ENCODE peak calls at places on chromosomes 7 and 10, in five cellular contexts. T is A172; X is activated naive CD8-positive, alpha-beta T cell treated with anti-CD3 and anti-CD28 coated beads, Interleukin-2, amount 50 U/mL, for 24 hours; Q is AG08395; C is CD8-positive, alpha-beta memory T cell. D is an unnamed sample.

GRCh38 chr10:8051109-8051781 is 3.2 kb upstream of the GATA3 start:
- DNase-seq in T (no peak), X (no peak), Q (no peak), C (no peak), D (no peak)

GRCh38 chr10:30806824-30807223 is 177.3 kb upstream of the LYZL2 start:
- DNase-seq in T (no peak), X (no peak), Q (no peak), C (no peak), D (no peak)

GRCh38 chr7:143978585-143978984 is 21.5 kb upstream of the OR6B1 start:
- DNase-seq in T (no peak), X (no peak), Q (no peak), C (no peak), D (no peak)

GRCh38 chr7:121547341-121548092 is 151.4 kb upstream of the FAM3C start:
- DNase-seq in T (peak), X (no peak), Q (peak), C (no peak), D (no peak)

GRCh38 chr10:5555881-5556280 is 31.1 kb downstream of the CALML3 start:
- DNase-seq in T (no peak), X (no peak), Q (no peak), C (no peak), D (no peak)

GRCh38 chr7:40828686-40829085 is 693.9 kb downstream of the SUGCT start:
- DNase-seq in T (no peak), X (no peak), Q (no peak), C (no peak), D (no peak)

GRCh38 chr7:125516194-125516593 is 586.6 kb upstream of the POT1 start:
- DNase-seq in T (no peak), X (no peak), Q (no peak), C (no peak), D (no peak)

GRCh38 chr7:128869138-128869943 is 6.7 kb downstream of the ATP6V1F start:
- DNase-seq in T (no peak), X (peak), Q (peak), C (peak), D (no peak)

GRCh38 chr10:75508239-75508813 is 76.9 kb downstream of the LRMDA start:
- DNase-seq in T (peak), X (no peak), Q (peak), C (no peak), D (no peak)

GRCh38 chr10:12501324-12501723 is 152.0 kb downstream of the CAMK1D start:
- DNase-seq in T (no peak), X (no peak), Q (no peak), C (no peak), D (peak)

GRCh38 chr7:41705109-41705871 is 2.4 kb upstream of the INHBA start:
- DNase-seq in T (peak), X (peak), Q (peak), C (no peak), D (no peak)

GRCh38 chr7:153188630-153189029 is 429.1 kb downstream of the ACTR3B start:
- DNase-seq in T (no peak), X (no peak), Q (no peak), C (no peak), D (no peak)

GRCh38 chr10:132850246-132850645 is 64.3 kb upstream of the NKX6-2 start:
- DNase-seq in T (no peak), X (no peak), Q (no peak), C (no peak), D (no peak)

GRCh38 chr7:132771301-132771730 is 195.0 kb upstream of the PLXNA4 start:
- DNase-seq in T (no peak), X (peak), Q (peak), C (no peak), D (no peak)

GRCh38 chr7:47337531-47337930 is 244.4 kb downstream of the TNS3 start:
- DNase-seq in T (peak), X (no peak), Q (no peak), C (no peak), D (no peak)

GRCh38 chr10:30775779-30776591 is 146.4 kb upstream of the LYZL2 start:
- DNase-seq in T (peak), X (no peak), Q (peak), C (no peak), D (no peak)

GRCh38 chr10:110739811-110740271 is 95.7 kb downstream of the RBM20 start:
- DNase-seq in T (no peak), X (no peak), Q (no peak), C (no peak), D (peak)

GRCh38 chr7:134702366-134703240 is 56.0 kb downstream of the BPGM start:
- DNase-seq in T (no peak), X (no peak), Q (no peak), C (no peak), D (no peak)

GRCh38 chr7:130141858-130142653 is 63.1 kb downstream of the TMEM209 start:
- DNase-seq in T (no peak), X (no peak), Q (no peak), C (no peak), D (no peak)

GRCh38 chr10:126519992-126520391 is 131.7 kb upstream of the ADAM12 start:
- DNase-seq in T (no peak), X (no peak), Q (no peak), C (no peak), D (no peak)

GRCh38 chr7:100763556-100764140 is 30.3 kb downstream of the ZAN start:
- DNase-seq in T (peak), X (no peak), Q (no peak), C (no peak), D (no peak)

GRCh38 chr10:124671486-124672075 is 72.6 kb downstream of the FAM53B start:
- DNase-seq in T (peak), X (no peak), Q (peak), C (no peak), D (no peak)

GRCh38 chr7:113561446-113561845 is 357.4 kb downstream of the PPP1R3A start:
- DNase-seq in T (no peak), X (no peak), Q (no peak), C (no peak), D (no peak)

GRCh38 chr10:75165684-75166622 is 44.6 kb upstream of the VDAC2 start:
- DNase-seq in T (peak), X (no peak), Q (no peak), C (no peak), D (no peak)

GRCh38 chr10:17737021-17737965 is 14.7 kb upstream of the TMEM236 start:
- DNase-seq in T (peak), X (no peak), Q (peak), C (no peak), D (no peak)

GRCh38 chr10:127883516-127883915 is 9.2 kb downstream of the CLRN3 start:
- DNase-seq in T (no peak), X (no peak), Q (no peak), C (no peak), D (no peak)

GRCh38 chr7:103866919-103867318 is 122.5 kb downstream of the RELN start:
- DNase-seq in T (no peak), X (no peak), Q (no peak), C (no peak), D (no peak)

GRCh38 chr10:124917939-124918830 is 23.7 kb upstream of the ZRANB1 start:
- DNase-seq in T (peak), X (no peak), Q (peak), C (no peak), D (no peak)

GRCh38 chr10:50385610-50386009 is 134.3 kb upstream of the ASAH2 start:
- DNase-seq in T (no peak), X (no peak), Q (peak), C (no peak), D (no peak)

GRCh38 chr10:42769653-42770052 is 12.9 kb upstream of the BMS1 start:
- DNase-seq in T (peak), X (no peak), Q (no peak), C (no peak), D (peak)

GRCh38 chr10:26909753-26910152 is 49.0 kb upstream of the ABI1 start:
- DNase-seq in T (no peak), X (no peak), Q (no peak), C (no peak), D (no peak)

GRCh38 chr7:81736088-81736487 is 33.8 kb downstream of the HGF start:
- DNase-seq in T (no peak), X (no peak), Q (no peak), C (no peak), D (no peak)

GRCh38 chr7:122136639-122137253 is 7.3 kb downstream of the AASS start:
- DNase-seq in T (peak), X (no peak), Q (no peak), C (no peak), D (no peak)

GRCh38 chr7:21084286-21084685 is 297.6 kb upstream of the SP8 start:
- DNase-seq in T (no peak), X (no peak), Q (no peak), C (no peak), D (no peak)

GRCh38 chr10:5485948-5486851 is 13.2 kb downstream of the CALML5 start:
- DNase-seq in T (no peak), X (no peak), Q (no peak), C (no peak), D (no peak)